ENCODE peak calls at places on chromosomes 2 and 18, in ten cellular contexts. C is psoas muscle; W is A549; D is CD4-positive, CD25-positive, alpha-beta regulatory T cell; O is right lobe of liver; I is aorta; T is GM23338; E is transverse colon; Q is left lung; P is OCI-LY7. J is an unnamed sample.

GRCh38 chr2:69579561-69579960 is 64.0 kb downstream of the AAK1 start:
- DNase-seq in E (no peak), P (no peak), Q (no peak), W (no peak), T (no peak), D (no peak), C (no peak), O (no peak), I (no peak), J (no peak)

GRCh38 chr18:61334491-61334850 is 1.2 kb downstream of the CDH20 start:
- DNase-seq in C (no peak), W (no peak), I (no peak), E (no peak), O (no peak), D (no peak), Q (peak; percentile 10), T (no peak), P (no peak), J (no peak)

GRCh38 chr2:156845806-156846558 is 409.8 kb downstream of the GPD2 start:
- DNase-seq in E (no peak), T (peak; percentile 11), P (no peak), O (no peak), W (no peak), Q (no peak), C (no peak), I (no peak), D (no peak), J (no peak)

GRCh38 chr2:73156539-73157124 is 43.9 kb upstream of the RAB11FIP5 start:
- DNase-seq in I (peak; percentile 91), O (peak; percentile 59), P (no peak), T (peak; percentile 94), C (peak; percentile 78), Q (peak; percentile 85), D (peak; percentile 33), W (peak; percentile 69), E (peak; percentile 56), J (peak; percentile 65)

GRCh38 chr2:241855245-241855887 is 3.3 kb downstream of the PDCD1 start:
- DNase-seq in D (no peak), C (no peak), Q (peak; percentile 58), P (no peak), E (no peak), I (peak; percentile 69), W (no peak), T (no peak), O (no peak), J (peak; percentile 35)

GRCh38 chr2:215136669-215137328 is 1.6 kb downstream of the ABCA12 start:
- DNase-seq in T (no peak), C (no peak), P (no peak), E (no peak), I (no peak), D (no peak), Q (no peak), O (no peak), W (no peak), J (no peak)

GRCh38 chr2:69616755-69617154 is 26.8 kb downstream of the AAK1 start:
- DNase-seq in P (no peak), T (no peak), W (no peak), I (no peak), E (no peak), C (no peak), O (no peak), D (peak; percentile 51), Q (no peak), J (no peak)

GRCh38 chr2:231172020-231172419 is 26.4 kb upstream of the ARMC9 start:
- DNase-seq in W (no peak), I (no peak), D (no peak), O (no peak), C (no peak), P (no peak), Q (no peak), T (no peak), E (no peak), J (no peak)

GRCh38 chr2:2663401-2664036 is 332.4 kb upstream of the MYT1L start:
- DNase-seq in D (no peak), O (no peak), E (no peak), C (no peak), T (no peak), I (no peak), Q (no peak), P (no peak), W (peak; percentile 42), J (no peak)

GRCh38 chr2:218569661-218570500 is 1.2 kb downstream of the CNOT9 start:
- DNase-seq in Q (no peak), D (peak; percentile 24), W (peak; percentile 24), C (no peak), T (peak; percentile 18), I (no peak), O (no peak), P (peak; percentile 22), E (peak; percentile 13), J (no peak)

GRCh38 chr18:63237911-63238710 is 81.5 kb downstream of the BCL2 start:
- DNase-seq in Q (no peak), P (no peak), E (peak; percentile 35), C (peak; percentile 64), T (peak; percentile 77), O (no peak), W (peak; percentile 56), D (no peak), I (no peak), J (peak; percentile 53)

GRCh38 chr2:23360571-23361125 is 24.3 kb upstream of the KLHL29 start:
- DNase-seq in Q (no peak), O (no peak), D (no peak), T (peak; percentile 47), W (peak; percentile 36), E (no peak), C (no peak), I (no peak), P (no peak), J (no peak)

GRCh38 chr2:118686364-118686763 is 161.1 kb downstream of the EN1 start:
- DNase-seq in O (no peak), D (no peak), I (no peak), P (no peak), T (no peak), E (no peak), C (no peak), W (no peak), Q (no peak), J (no peak)

GRCh38 chr2:24048662-24049484 is 668 bp upstream of the FKBP1B start:
- DNase-seq in I (no peak), O (no peak), E (no peak), W (no peak), C (no peak), D (no peak), T (peak; percentile 32), Q (no peak), P (peak; percentile 54), J (no peak)

GRCh38 chr2:64617631-64618151 is 36.0 kb downstream of the SERTAD2 start:
- DNase-seq in C (no peak), I (no peak), T (no peak), D (no peak), E (no peak), P (no peak), O (no peak), W (no peak), Q (no peak), J (no peak)
- H3K27ac ChIP-seq in C (no peak overlapping the region), I (no peak overlapping the region), T (no peak overlapping the region), D (no peak overlapping the region), E (no peak overlapping the region), P (no peak overlapping the region), O (no peak overlapping the region), W (no peak overlapping the region), Q (no peak overlapping the region), J (no peak overlapping the region)

DNA sequence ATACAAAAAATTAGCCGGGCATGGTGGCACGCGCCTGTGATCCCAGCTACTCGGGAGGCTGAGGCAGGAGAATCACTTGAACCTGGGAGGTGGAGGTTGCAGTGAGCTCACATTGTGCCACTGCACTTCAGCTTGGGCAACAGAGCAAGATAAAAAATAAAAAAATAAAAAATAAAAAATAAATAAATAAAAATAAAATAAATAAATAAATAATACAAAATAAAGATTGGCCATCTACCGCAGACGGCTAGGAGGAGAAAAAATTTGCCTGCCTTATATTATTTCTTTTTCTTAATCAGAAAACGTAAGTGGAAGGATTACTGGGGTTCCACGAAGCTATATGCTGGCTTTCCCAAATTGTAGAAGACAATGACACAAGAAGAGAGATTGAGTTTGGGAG is 229.7 kb downstream of the EPHA4 start:
- DNase-seq in P (no peak), D (no peak), C (no peak), I (no peak), Q (no peak), T (no peak), W (no peak), E (no peak), O (no peak), J (no peak)
- H3K4me1 ChIP-seq in P (no peaks in the 10 kb centered on the region), D (no peaks in the 10 kb centered on the region), C (no peaks in the 10 kb centered on the region), I (no peaks in the 10 kb centered on the region), Q (no peaks in the 10 kb centered on the region), T (no peaks in the 10 kb centered on the region), W (no peaks in the 10 kb centered on the region), E (no peaks in the 10 kb centered on the region), O (no peaks in the 10 kb centered on the region), J (no peaks in the 10 kb centered on the region)

DNA sequence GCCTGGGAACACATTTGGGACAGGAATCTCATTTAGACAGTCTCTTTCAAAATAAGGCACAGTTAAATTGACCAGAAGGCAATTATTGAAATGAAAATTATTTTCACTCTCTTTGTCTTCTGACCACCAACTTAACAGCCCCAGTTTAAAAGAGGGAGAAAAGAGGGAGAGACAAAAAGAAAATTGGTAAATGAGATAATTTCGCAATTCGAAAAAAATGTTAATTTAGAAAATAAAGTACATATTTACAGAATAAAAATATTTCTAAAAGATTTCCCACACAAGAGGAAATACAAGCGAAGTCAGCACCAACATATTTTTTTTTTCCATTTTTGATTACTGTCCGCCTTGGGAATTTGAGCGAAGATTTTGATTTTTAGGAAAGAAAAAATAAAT is 4.8 kb downstream of the SP9 start:
- DNase-seq in E (no peak), Q (no peak), W (no peak), O (no peak), C (no peak), P (no peak), D (no peak), T (no peak), I (no peak), J (no peak)
- H3K4me3 ChIP-seq in E (no peak overlapping the region), Q (no peak overlapping the region), W (peak overlapping the region; percentile 64), O (no peak overlapping the region), C (no peak overlapping the region), P (no peak overlapping the region), D (no peak overlapping the region), T (peak overlapping the region; percentile 66), I (no peak overlapping the region), J (no peak overlapping the region)

GRCh38 chr2:233358864-233359386 is 4.6 kb downstream of the DGKD start:
- DNase-seq in W (no peak), P (no peak), Q (no peak), T (no peak), D (no peak), C (no peak), O (no peak), I (no peak), E (peak; percentile 4), J (no peak)

GRCh38 chr2:233355916-233356315 is 1.6 kb downstream of the DGKD start:
- DNase-seq in I (no peak), P (peak; percentile 29), O (no peak), D (no peak), Q (no peak), E (peak; percentile 7), W (no peak), C (no peak), T (no peak), J (no peak)

GRCh38 chr2:233359823-233360222 is 5.5 kb downstream of the DGKD start:
- DNase-seq in E (peak; percentile 4), D (no peak), O (no peak), T (no peak), P (no peak), W (no peak), Q (no peak), I (no peak), C (no peak), J (no peak)

GRCh38 chr2:233356546-233357308 is 2.4 kb downstream of the DGKD start:
- DNase-seq in P (peak; percentile 54), I (no peak), W (no peak), C (no peak), E (peak; percentile 10), O (no peak), D (no peak), T (no peak), Q (no peak), J (no peak)

GRCh38 chr2:233358335-233358734 is 4.0 kb downstream of the DGKD start:
- DNase-seq in T (no peak), E (no peak), C (no peak), W (no peak), P (no peak), O (no peak), Q (no peak), I (no peak), D (no peak), J (no peak)
- H3K27ac ChIP-seq in T (no peak overlapping the region), E (no peak overlapping the region), C (no peak overlapping the region), W (no peak overlapping the region), P (peak overlapping the region; percentile 62), O (no peak overlapping the region), Q (no peak overlapping the region), I (no peak overlapping the region), D (no peak overlapping the region), J (no peak overlapping the region)

J was measured in pancreas.